ENCODE peak calls at places on chromosomes 6 and 20, in six cellular contexts. One of them, this sample, is unnamed.

GRCh38 chr6:33607784-33608161 is 13.3 kb upstream of the ITPR3 start:
- DNase-seq in H9: no peak
- DNase-seq in mesenchymal stem cell: no peak
- DNase-seq in IMR-90: no peak
- DNase-seq in trophoblast cell: no peak
- DNase-seq in H1: no peak
- DNase-seq in this sample: no peak

GRCh38 chr6:89836637-89837222 is 7.0 kb downstream of the CASP8AP2 start:
- DNase-seq in H9: no peak
- DNase-seq in mesenchymal stem cell: no peak
- DNase-seq in IMR-90: no peak
- DNase-seq in trophoblast cell: no peak
- DNase-seq in H1: no peak
- DNase-seq in this sample: no peak

GRCh38 chr6:43926644-43927524 is 156.9 kb downstream of the VEGFA start:
- DNase-seq in H9: peak; percentile 70
- DNase-seq in mesenchymal stem cell: peak; percentile 94
- DNase-seq in IMR-90: peak; percentile 92
- DNase-seq in trophoblast cell: peak; percentile 86
- DNase-seq in H1: no peak
- DNase-seq in this sample: peak; percentile 53

GRCh38 chr6:1591926-1592325 is 17.8 kb upstream of the FOXC1 start:
- DNase-seq in H9: no peak
- DNase-seq in mesenchymal stem cell: no peak
- DNase-seq in IMR-90: no peak
- DNase-seq in trophoblast cell: no peak
- DNase-seq in H1: peak; percentile 26
- DNase-seq in this sample: no peak

GRCh38 chr20:46031701-46032254 is 2.8 kb downstream of the SLC12A5 start:
- DNase-seq in H9: peak; percentile 61
- DNase-seq in mesenchymal stem cell: no peak
- DNase-seq in IMR-90: no peak
- DNase-seq in trophoblast cell: peak; percentile 72
- DNase-seq in H1: peak; percentile 81
- DNase-seq in this sample: no peak

GRCh38 chr6:47741807-47742206 is 40.0 kb upstream of the OPN5 start:
- DNase-seq in H9: no peak
- DNase-seq in mesenchymal stem cell: peak; percentile 15
- DNase-seq in IMR-90: no peak
- DNase-seq in trophoblast cell: no peak
- DNase-seq in H1: no peak
- DNase-seq in this sample: no peak

GRCh38 chr20:856361-856775 is 22.9 kb downstream of the FAM110A start:
- DNase-seq in H9: no peak
- DNase-seq in mesenchymal stem cell: no peak
- DNase-seq in IMR-90: peak; percentile 54
- DNase-seq in trophoblast cell: peak; percentile 83
- DNase-seq in H1: no peak
- DNase-seq in this sample: no peak

GRCh38 chr6:4349931-4350330 is 214.6 kb upstream of the ECI2 start:
- DNase-seq in H9: peak; percentile 15
- DNase-seq in mesenchymal stem cell: no peak
- DNase-seq in IMR-90: no peak
- DNase-seq in trophoblast cell: no peak
- DNase-seq in H1: no peak
- DNase-seq in this sample: no peak

GRCh38 chr20:38790210-38791053 is 15.1 kb upstream of the PPP1R16B start:
- DNase-seq in H9: peak; percentile 68
- DNase-seq in mesenchymal stem cell: peak; percentile 9
- DNase-seq in IMR-90: peak; percentile 38
- DNase-seq in trophoblast cell: peak; percentile 75
- DNase-seq in H1: no peak
- DNase-seq in this sample: no peak

GRCh38 chr20:24936526-24937407 is 12.3 kb upstream of the CST7 start:
- DNase-seq in H9: no peak
- DNase-seq in mesenchymal stem cell: no peak
- DNase-seq in IMR-90: no peak
- DNase-seq in trophoblast cell: no peak
- DNase-seq in H1: no peak
- DNase-seq in this sample: no peak

GRCh38 chr20:6636209-6637159 is 131.0 kb upstream of the BMP2 start:
- DNase-seq in H9: no peak
- DNase-seq in mesenchymal stem cell: peak; percentile 82
- DNase-seq in IMR-90: peak; percentile 69
- DNase-seq in trophoblast cell: peak; percentile 15
- DNase-seq in H1: no peak
- DNase-seq in this sample: peak; percentile 12
- H2BK5ac ChIP-seq in H9: no peak overlapping the region
- H2BK5ac ChIP-seq in mesenchymal stem cell: no peak overlapping the region
- H2BK5ac ChIP-seq in IMR-90: no peak overlapping the region
- H2BK5ac ChIP-seq in trophoblast cell: no peak overlapping the region
- H2BK5ac ChIP-seq in H1: no peak overlapping the region
- H2BK5ac ChIP-seq in this sample: no peak overlapping the region

GRCh38 chr6:31710490-31711219 is 4.0 kb downstream of the LY6G6F start:
- DNase-seq in H9: no peak
- DNase-seq in mesenchymal stem cell: no peak
- DNase-seq in IMR-90: no peak
- DNase-seq in trophoblast cell: no peak
- DNase-seq in H1: no peak
- DNase-seq in this sample: no peak

GRCh38 chr6:31702819-31703716 is at the start of gene ABHD16A:
- DNase-seq in H9: peak; percentile 99
- DNase-seq in mesenchymal stem cell: peak; percentile 98
- DNase-seq in IMR-90: peak; percentile 98
- DNase-seq in trophoblast cell: peak; percentile 100
- DNase-seq in H1: peak; percentile 96
- DNase-seq in this sample: peak; percentile 93

GRCh38 chr6:31707701-31708100 is 1.0 kb downstream of the LY6G6F start:
- DNase-seq in H9: no peak
- DNase-seq in mesenchymal stem cell: no peak
- DNase-seq in IMR-90: no peak
- DNase-seq in trophoblast cell: no peak
- DNase-seq in H1: no peak
- DNase-seq in this sample: no peak

GRCh38 chr6:31708224-31708623 is 1.6 kb downstream of the LY6G6F start:
- DNase-seq in H9: no peak
- DNase-seq in mesenchymal stem cell: no peak
- DNase-seq in IMR-90: no peak
- DNase-seq in trophoblast cell: no peak
- DNase-seq in H1: no peak
- DNase-seq in this sample: no peak

GRCh38 chr6:31706599-31706998 is at the start of gene LY6G6F:
- DNase-seq in H9: no peak
- DNase-seq in mesenchymal stem cell: no peak
- DNase-seq in IMR-90: no peak
- DNase-seq in trophoblast cell: no peak
- DNase-seq in H1: no peak
- DNase-seq in this sample: no peak
- H3K4ac ChIP-seq in H9: no peak within 1 kb of the TSS
- H3K4ac ChIP-seq in mesenchymal stem cell: no peak within 1 kb of the TSS
- H3K4ac ChIP-seq in IMR-90: no peak within 1 kb of the TSS
- H3K4ac ChIP-seq in trophoblast cell: no peak within 1 kb of the TSS
- H3K4ac ChIP-seq in H1: no peak within 1 kb of the TSS
- H3K4ac ChIP-seq in this sample: no peak within 1 kb of the TSS

DNA sequence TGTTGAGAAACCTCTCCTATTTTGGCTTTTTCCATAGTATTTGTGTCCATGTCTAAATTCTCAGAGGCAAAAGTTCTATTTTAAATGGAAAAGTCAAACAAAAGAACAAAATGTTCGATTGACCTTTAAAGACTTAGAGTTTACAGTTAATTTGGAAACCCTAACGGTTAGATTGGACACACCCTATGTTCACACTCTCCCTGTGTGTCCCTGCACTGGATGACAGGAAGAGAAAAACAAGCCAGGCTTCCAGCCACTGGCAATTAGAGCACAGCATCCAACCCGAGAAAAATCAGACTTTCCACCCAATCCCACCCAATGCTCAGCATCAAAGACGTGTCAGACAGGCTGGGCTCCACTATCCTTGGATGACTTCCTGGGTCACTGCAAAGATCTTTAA is 241.3 kb downstream of the TBXT start:
- DNase-seq in H9: no peak
- DNase-seq in mesenchymal stem cell: no peak
- DNase-seq in IMR-90: no peak
- DNase-seq in trophoblast cell: no peak
- DNase-seq in H1: no peak
- DNase-seq in this sample: no peak
- H4K91ac ChIP-seq in H9: no peak overlapping the region
- H4K91ac ChIP-seq in mesenchymal stem cell: no peak overlapping the region
- H4K91ac ChIP-seq in IMR-90: no peak overlapping the region
- H4K91ac ChIP-seq in trophoblast cell: no peak overlapping the region
- H4K91ac ChIP-seq in H1: no peak overlapping the region
- H4K91ac ChIP-seq in this sample: no peak overlapping the region

GRCh38 chr20:35122787-35123405 is 24.2 kb downstream of the EDEM2 start:
- DNase-seq in H9: no peak
- DNase-seq in mesenchymal stem cell: no peak
- DNase-seq in IMR-90: no peak
- DNase-seq in trophoblast cell: no peak
- DNase-seq in H1: no peak
- DNase-seq in this sample: no peak

GRCh38 chr20:35120012-35120701 is 27.0 kb downstream of the EDEM2 start:
- DNase-seq in H9: no peak
- DNase-seq in mesenchymal stem cell: peak; percentile 71
- DNase-seq in IMR-90: peak; percentile 89
- DNase-seq in trophoblast cell: peak; percentile 39
- DNase-seq in H1: no peak
- DNase-seq in this sample: no peak

GRCh38 chr20:35117148-35117547 is 24.5 kb upstream of the TRPC4AP start:
- DNase-seq in H9: no peak
- DNase-seq in mesenchymal stem cell: peak; percentile 31
- DNase-seq in IMR-90: peak; percentile 74
- DNase-seq in trophoblast cell: no peak
- DNase-seq in H1: no peak
- DNase-seq in this sample: no peak

GRCh38 chr20:35117629-35118028 is 25.0 kb upstream of the TRPC4AP start:
- DNase-seq in H9: no peak
- DNase-seq in mesenchymal stem cell: peak; percentile 5
- DNase-seq in IMR-90: no peak
- DNase-seq in trophoblast cell: no peak
- DNase-seq in H1: no peak
- DNase-seq in this sample: no peak

DNA sequence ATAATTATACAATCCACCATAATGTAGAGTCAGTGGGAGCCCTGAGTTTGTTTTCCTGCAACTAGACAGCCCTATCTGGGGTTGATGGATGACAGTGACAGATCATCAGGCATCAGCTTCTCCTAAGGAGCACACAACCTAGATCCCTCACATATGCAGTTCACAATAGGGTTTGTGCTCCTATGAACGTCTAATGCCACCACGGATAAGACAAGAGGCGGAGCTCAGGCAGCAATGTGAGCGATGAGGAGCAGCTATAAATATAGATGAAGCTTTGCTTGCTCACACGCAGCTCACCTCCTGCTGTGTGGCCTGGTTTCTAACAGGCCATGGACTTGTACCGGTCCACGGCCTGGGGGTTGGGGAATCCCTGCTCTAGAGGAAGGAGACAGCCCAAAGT is 25.9 kb downstream of the EDEM2 start:
- DNase-seq in H9: no peak
- DNase-seq in mesenchymal stem cell: no peak
- DNase-seq in IMR-90: no peak
- DNase-seq in trophoblast cell: no peak
- DNase-seq in H1: no peak
- DNase-seq in this sample: no peak
- H2BK5ac ChIP-seq in H9: no peak overlapping the region
- H2BK5ac ChIP-seq in mesenchymal stem cell: no peak overlapping the region
- H2BK5ac ChIP-seq in IMR-90: no peak overlapping the region
- H2BK5ac ChIP-seq in trophoblast cell: no peak overlapping the region
- H2BK5ac ChIP-seq in H1: no peak overlapping the region
- H2BK5ac ChIP-seq in this sample: no peak overlapping the region

This sample was measured in neuronal stem cell.